ENCODE peak calls at places on chromosomes 7 and 10, in four cellular contexts. F, X, Q and H are unnamed samples.
A peak's percentile ranks its signal among the peaks of the same experiment; 100 is the strongest.

GRCh38 chr10:79237801-79238520 is 109.3 kb upstream of the PPIF start:
- DNase-seq in F (no peak), X (no peak), Q (no peak), H (no peak)

GRCh38 chr7:31145339-31145738 is 93.2 kb downstream of the ADCYAP1R1 start:
- DNase-seq in F (no peak), X (no peak), Q (no peak), H (no peak)

GRCh38 chr10:70120417-70120816 is 12.2 kb downstream of the AIFM2 start:
- DNase-seq in F (no peak), X (no peak), Q (no peak), H (no peak)

GRCh38 chr7:150753826-150754603 is 16.8 kb downstream of the GIMAP5 start:
- DNase-seq in F (no peak), X (no peak), Q (peak; percentile 21), H (no peak)

GRCh38 chr10:97781541-97782331 is 9.9 kb upstream of the SFRP5 start:
- DNase-seq in F (peak; percentile 26), X (no peak), Q (no peak), H (no peak)

GRCh38 chr7:77258014-77258413 is 58.4 kb upstream of the FGL2 start:
- DNase-seq in F (no peak), X (no peak), Q (no peak), H (peak; percentile 56)

GRCh38 chr10:70596110-70596798 is 6.3 kb downstream of the PRF1 start:
- DNase-seq in F (no peak), X (no peak), Q (no peak), H (no peak)

GRCh38 chr10:7333995-7334964 is 76.6 kb downstream of the SFMBT2 start:
- DNase-seq in F (no peak), X (no peak), Q (no peak), H (peak; percentile 2)

GRCh38 chr10:119680668-119681070 is 29.5 kb downstream of the BAG3 start:
- DNase-seq in F (no peak), X (no peak), Q (no peak), H (no peak)

GRCh38 chr10:7117806-7118674 is 292.8 kb downstream of the SFMBT2 start:
- DNase-seq in F (no peak), X (no peak), Q (no peak), H (no peak)

GRCh38 chr7:45469103-45469502 is 105.1 kb upstream of the ADCY1 start:
- DNase-seq in F (no peak), X (no peak), Q (no peak), H (no peak)

GRCh38 chr10:69684020-69684980 is 54.3 kb downstream of the FAM241B start:
- DNase-seq in F (no peak), X (peak; percentile 71), Q (no peak), H (peak; percentile 64)

GRCh38 chr7:138729444-138729843 is 28.3 kb upstream of the SVOPL start:
- DNase-seq in F (no peak), X (no peak), Q (no peak), H (no peak)

GRCh38 chr10:28317735-28318134 is 14.9 kb upstream of the MPP7 start:
- DNase-seq in F (no peak), X (no peak), Q (no peak), H (no peak)

GRCh38 chr7:38451840-38452239 is 178.4 kb upstream of the TARP start:
- DNase-seq in F (no peak), X (peak; percentile 21), Q (no peak), H (peak; percentile 77)

GRCh38 chr7:2033586-2034135 is 199.1 kb downstream of the MAD1L1 start:
- DNase-seq in F (no peak), X (no peak), Q (no peak), H (no peak)

GRCh38 chr7:8176370-8177081 is 85.4 kb downstream of the ICA1 start:
- DNase-seq in F (peak; percentile 48), X (no peak), Q (peak; percentile 84), H (no peak)

GRCh38 chr10:28722065-28722803 is 44.9 kb downstream of the BAMBI start:
- DNase-seq in F (no peak), X (peak; percentile 53), Q (no peak), H (peak; percentile 45)

GRCh38 chr7:34061175-34061574 is 155.8 kb downstream of the BMPER start:
- DNase-seq in F (no peak), X (peak; percentile 88), Q (no peak), H (peak; percentile 88)

GRCh38 chr10:43393606-43394360 is 15.2 kb downstream of the HNRNPF start:
- DNase-seq in F (no peak), X (no peak), Q (no peak), H (no peak)

GRCh38 chr10:43396061-43396927 is 12.7 kb downstream of the HNRNPF start:
- DNase-seq in F (peak; percentile 54), X (peak; percentile 74), Q (peak; percentile 83), H (peak; percentile 73)

GRCh38 chr10:43392757-43393156 is 16.2 kb downstream of the HNRNPF start:
- DNase-seq in F (no peak), X (no peak), Q (no peak), H (no peak)

GRCh38 chr10:43395571-43396060 is 13.4 kb downstream of the HNRNPF start:
- DNase-seq in F (no peak), X (peak; percentile 30), Q (peak; percentile 66), H (peak; percentile 29)

DNA sequence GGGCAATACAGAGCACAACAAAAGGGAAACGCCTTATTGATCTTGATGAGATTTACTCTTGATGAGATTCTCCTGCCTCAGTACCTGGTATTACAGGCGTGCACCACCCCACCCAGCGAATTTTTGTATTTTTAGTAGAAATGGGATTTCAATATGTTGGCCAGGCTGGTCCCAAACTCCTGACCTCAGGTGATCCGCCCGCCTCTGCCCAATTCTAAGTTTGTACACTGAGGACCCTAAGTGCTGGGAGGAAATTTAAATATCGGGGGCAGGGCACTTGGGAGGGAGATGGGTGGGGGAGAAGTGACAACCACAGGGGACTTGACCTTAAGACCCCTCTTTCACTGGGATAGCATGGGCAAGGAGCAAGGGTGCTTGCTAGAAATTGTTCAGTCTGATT is 14.1 kb downstream of the HNRNPF start:
- DNase-seq in F (no peak), X (no peak), Q (no peak), H (no peak)
- H3K4me3 ChIP-seq in F (no peak overlapping the region), X (no peak overlapping the region), Q (peak overlapping the region; percentile 92), H (peak overlapping the region; percentile 74)

GRCh38 chr7:78346824-78347223 is 548.3 kb downstream of the PHTF2 start:
- DNase-seq in F (no peak), X (no peak), Q (no peak), H (no peak)
- TF ChIP-seq CTCF in F (no peak), X (no peak), Q (no peak), H (no peak)

DNA sequence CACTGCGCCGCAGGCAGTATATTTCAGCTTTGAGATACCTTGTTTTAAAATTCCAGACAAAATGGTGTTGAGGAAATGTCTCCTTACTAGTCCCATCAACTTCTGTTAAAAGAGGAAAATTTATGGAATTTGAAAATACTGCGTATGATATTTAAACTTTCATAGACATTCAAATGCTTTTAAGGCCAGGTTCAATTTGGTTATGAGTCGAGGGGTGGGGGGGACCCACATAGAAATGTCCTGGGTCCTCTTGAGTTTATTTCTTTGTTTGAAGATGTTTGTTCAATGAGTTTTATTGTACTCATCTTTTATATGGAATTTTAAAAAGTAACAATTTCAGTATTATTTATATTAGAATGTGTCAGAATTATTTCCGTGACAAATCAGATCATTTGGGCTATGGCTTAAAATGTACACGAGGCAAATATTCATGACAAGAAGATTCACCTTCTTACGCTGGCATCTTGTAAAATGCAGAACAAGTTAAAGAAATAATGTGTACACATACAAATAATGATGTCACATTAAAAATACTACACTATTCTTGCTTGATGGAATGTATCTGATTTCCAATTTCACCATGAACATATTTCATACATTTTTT is 1.3 kb downstream of the IKZF1 start:
- DNase-seq in F (no peak), X (no peak), Q (no peak), H (no peak)
- H3K4me3 ChIP-seq in F (peak overlapping the region; percentile 96), X (no peak overlapping the region), Q (peak overlapping the region; percentile 71), H (no peak overlapping the region)

GRCh38 chr10:73398024-73398423 is 15.8 kb downstream of the ANXA7 start:
- DNase-seq in F (no peak), X (no peak), Q (no peak), H (no peak)
- TF ChIP-seq CTCF in F (no peak), X (peak; percentile 9), Q (peak; percentile 48), H (peak; percentile 34)

DNA sequence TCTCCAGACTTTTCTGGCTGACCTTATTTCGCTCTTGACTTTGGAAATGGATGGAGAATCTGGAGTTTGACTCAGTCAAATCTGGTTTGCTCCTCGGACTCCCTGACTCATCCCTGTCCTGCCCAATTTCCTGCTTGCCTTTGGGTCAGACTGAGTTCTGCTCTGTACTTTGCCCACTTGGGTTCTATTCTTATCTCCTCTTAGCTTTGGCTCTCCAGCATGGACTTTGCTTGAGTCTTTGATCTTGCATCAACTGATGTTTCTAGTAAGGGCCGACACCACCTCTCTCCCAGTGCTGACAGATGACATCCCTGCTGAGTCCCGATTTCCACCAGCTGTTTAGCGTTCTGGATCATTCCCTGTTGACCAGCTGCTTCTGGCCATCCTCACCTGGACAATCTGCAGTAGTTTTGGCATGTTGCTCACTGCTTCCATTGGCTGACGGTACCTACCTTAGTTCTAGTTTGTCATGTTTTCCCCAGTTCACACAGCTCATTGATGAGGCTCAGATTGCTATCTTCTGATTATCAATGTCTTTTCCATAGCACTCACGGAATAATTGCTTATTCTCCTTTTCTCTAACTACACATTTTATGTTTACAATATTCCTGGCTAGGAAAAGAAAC is 335.4 kb downstream of the SUGCT start:
- DNase-seq in F (no peak), X (no peak), Q (no peak), H (peak; percentile 34)
- H3K4me3 ChIP-seq in F (no peak overlapping the region), X (no peak overlapping the region), Q (no peak overlapping the region), H (no peak overlapping the region)

DNA sequence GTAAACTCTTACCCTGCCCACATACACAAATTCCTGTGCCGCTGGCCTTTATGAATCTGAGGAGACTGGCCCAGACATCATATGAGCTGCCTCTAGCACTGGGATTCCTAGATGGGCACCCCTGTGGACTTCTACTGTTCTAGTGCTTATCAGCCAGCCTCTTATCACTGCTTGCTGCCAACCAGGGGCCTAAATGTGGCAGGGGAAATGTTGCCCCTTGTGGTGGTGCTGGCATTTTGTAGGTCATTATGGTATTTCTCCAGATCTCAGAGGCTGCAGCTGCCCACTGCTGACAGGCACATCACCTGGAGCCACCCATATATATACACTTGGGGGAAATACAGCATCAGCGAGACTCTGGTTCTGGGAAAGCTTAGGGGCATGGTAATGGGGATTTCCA is 5.4 kb downstream of the SFR1 start:
- DNase-seq in F (no peak), X (no peak), Q (peak; percentile 34), H (no peak)
- TF ChIP-seq CTCF in F (no peak), X (peak; percentile 14), Q (peak; percentile 69), H (peak; percentile 2)

GRCh38 chr7:27111753-27112277 is 9.3 kb upstream of the HOXA2 start:
- DNase-seq in F (no peak), X (no peak), Q (no peak), H (no peak)

GRCh38 chr7:27110163-27110976 is 7.9 kb upstream of the HOXA2 start:
- DNase-seq in F (no peak), X (peak; percentile 87), Q (no peak), H (no peak)

GRCh38 chr7:27112361-27112760 is 9.9 kb upstream of the HOXA2 start:
- DNase-seq in F (no peak), X (no peak), Q (no peak), H (no peak)

GRCh38 chr7:27109533-27110162 is 7.2 kb upstream of the HOXA2 start:
- DNase-seq in F (no peak), X (no peak), Q (no peak), H (no peak)

GRCh38 chr7:27110977-27111752 is 8.7 kb upstream of the HOXA2 start:
- DNase-seq in F (no peak), X (peak; percentile 65), Q (no peak), H (no peak)
- H3K4me3 ChIP-seq in F (no peak overlapping the region), X (no peak overlapping the region), Q (no peak overlapping the region), H (no peak overlapping the region)